ENCODE peak calls at places on chromosomes 1 and 21, in seven cellular contexts. L is CD4-positive, alpha-beta T cell; E is stimulated activated CD4-positive, alpha-beta T cell treated with anti-CD3 and anti-CD28 coated beads, Interleukin-12 subunit alpha, Interleukin-12 subunit beta, amount 100 ng/mL, for 4 hours; A is activated T-cell treated with anti-CD3 and anti-CD28 coated beads for 4 hours; S is iris pigment epithelial cell; P is ovary; Q is activated naive CD8-positive, alpha-beta T cell treated with anti-CD3 and anti-CD28 coated beads, Interleukin-2, amount 50 U/mL, for 24 hours. T is an unnamed sample.

GRCh38 chr1:203204776-203205175 is 18.3 kb upstream of the CHI3L1 start:
- DNase-seq in P (no peak), Q (no peak), S (no peak), A (no peak), L (no peak), E (no peak), T (no peak)

GRCh38 chr1:47188901-47189785 is 693 bp downstream of the PDZK1IP1 start:
- DNase-seq in A (no peak), L (no peak), E (no peak), Q (no peak), S (no peak), P (no peak), T (no peak)

GRCh38 chr1:17686258-17686657 is 68.9 kb upstream of the ACTL8 start:
- DNase-seq in E (no peak), S (no peak), A (no peak), L (no peak), P (no peak), Q (no peak), T (no peak)

GRCh38 chr1:12603224-12603623 is 14.8 kb downstream of the DHRS3 start:
- DNase-seq in P (no peak), S (no peak), L (no peak), Q (no peak), E (no peak), A (no peak), T (no peak)

GRCh38 chr21:39715804-39716397 is 29.1 kb upstream of the IGSF5 start:
- DNase-seq in E (peak), Q (peak), P (peak), A (peak), S (peak), L (no peak), T (peak)

GRCh38 chr1:3779265-3779911 is 6.8 kb downstream of the SMIM1 start:
- DNase-seq in E (no peak), P (no peak), A (no peak), Q (no peak), S (no peak), L (no peak), T (no peak)

GRCh38 chr1:219555031-219555667 is 57.8 kb downstream of the ZC3H11B start:
- DNase-seq in A (no peak), E (no peak), L (no peak), S (peak), P (no peak), Q (no peak), T (no peak)

GRCh38 chr1:3587133-3587733 is 24.1 kb downstream of the MEGF6 start:
- DNase-seq in Q (no peak), A (no peak), L (no peak), P (no peak), E (no peak), S (peak), T (no peak)

GRCh38 chr1:53592985-53593757 is 134.0 kb downstream of the DMRTB1 start:
- DNase-seq in L (no peak), E (no peak), Q (no peak), S (no peak), A (no peak), P (no peak), T (no peak)

GRCh38 chr21:32423320-32423719 is 10.8 kb downstream of the EVA1C start:
- DNase-seq in P (no peak), Q (no peak), E (no peak), S (peak), L (no peak), A (no peak), T (no peak)

GRCh38 chr1:152972196-152972886 is 1.9 kb downstream of the SPRR4 start:
- DNase-seq in S (no peak), L (no peak), Q (no peak), E (no peak), P (no peak), A (no peak), T (no peak)